ENCODE peak calls at places on chromosomes 2 and 18, in eight cellular contexts. C, X, D, V, W, Z, J and Y are unnamed samples.

GRCh38 chr2:64751286-64752260 is 97.9 kb upstream of the SERTAD2 start:
- DNase-seq in J (no peak), C (no peak), D (peak), Z (no peak), W (no peak), V (peak), X (no peak), Y (peak)

GRCh38 chr2:96169868-96170507 is 24.7 kb upstream of the DUSP2 start:
- DNase-seq in D (no peak), W (no peak), Z (no peak), C (no peak), X (no peak), V (no peak), J (no peak), Y (no peak)

GRCh38 chr2:201144101-201145051 is 28.4 kb downstream of the CFLAR start:
- DNase-seq in D (no peak), Z (no peak), V (no peak), W (no peak), X (no peak), C (no peak), J (no peak), Y (no peak)

GRCh38 chr18:64294967-64295366 is 146.1 kb upstream of the LINC00305 start:
- DNase-seq in V (no peak), D (no peak), J (no peak), Z (no peak), X (no peak), W (no peak), C (no peak), Y (no peak)

GRCh38 chr18:75112486-75113096 is 96.3 kb downstream of the PTGR3 start:
- DNase-seq in J (no peak), C (no peak), W (no peak), X (no peak), V (no peak), Z (no peak), D (no peak), Y (no peak)

GRCh38 chr2:47271054-47272000 is 116.2 kb upstream of the STPG4 start:
- DNase-seq in W (no peak), C (no peak), Z (no peak), V (no peak), X (no peak), D (no peak), J (no peak), Y (peak)

GRCh38 chr2:230441188-230441897 is 25.3 kb downstream of the SP100 start:
- DNase-seq in D (no peak), C (no peak), W (no peak), J (no peak), X (peak), V (no peak), Z (no peak), Y (peak)

GRCh38 chr2:114049826-114050225 is 159.9 kb downstream of the ACTR3 start:
- DNase-seq in V (no peak), C (no peak), Z (no peak), D (no peak), X (no peak), J (no peak), W (no peak), Y (no peak)

GRCh38 chr2:226601881-226602280 is 197.7 kb downstream of the IRS1 start:
- DNase-seq in C (no peak), V (no peak), J (no peak), X (no peak), Z (no peak), D (no peak), W (no peak), Y (no peak)

GRCh38 chr2:55743583-55743982 is 49.9 kb upstream of the PNPT1 start:
- DNase-seq in V (no peak), C (no peak), Z (no peak), W (peak), J (no peak), D (no peak), X (no peak), Y (no peak)

GRCh38 chr2:85753035-85753524 is 711 bp upstream of the ATOH8 start:
- DNase-seq in J (no peak), W (no peak), V (no peak), X (no peak), Z (no peak), C (no peak), D (no peak), Y (no peak)

GRCh38 chr18:59388180-59388579 is 29.1 kb upstream of the LMAN1 start:
- DNase-seq in Z (no peak), V (no peak), D (peak), J (no peak), X (no peak), W (no peak), C (no peak), Y (no peak)

GRCh38 chr2:120018549-120018948 is 5.7 kb downstream of the EPB41L5 start:
- DNase-seq in Z (no peak), C (no peak), V (no peak), W (no peak), J (no peak), D (no peak), X (no peak), Y (no peak)

GRCh38 chr2:28406276-28407096 is 13.8 kb downstream of the FOSL2 start:
- DNase-seq in W (no peak), V (no peak), Z (no peak), J (no peak), C (no peak), X (no peak), D (no peak), Y (peak)

GRCh38 chr2:317501-318424 is 29.9 kb upstream of the ALKAL2 start:
- DNase-seq in D (no peak), J (no peak), C (no peak), Z (no peak), V (no peak), W (peak), X (no peak), Y (no peak)

GRCh38 chr2:142824756-142825155 is 52.7 kb upstream of the KYNU start:
- DNase-seq in W (no peak), X (no peak), V (no peak), J (no peak), D (no peak), Z (no peak), C (no peak), Y (no peak)

GRCh38 chr2:8653485-8653884 is 28.4 kb upstream of the ID2 start:
- DNase-seq in D (no peak), V (no peak), J (no peak), C (no peak), W (no peak), Z (no peak), X (no peak), Y (no peak)

GRCh38 chr18:76232010-76232409 is 263.0 kb downstream of the ZNF516 start:
- DNase-seq in X (no peak), Z (no peak), J (no peak), D (no peak), C (no peak), W (no peak), V (no peak), Y (no peak)

GRCh38 chr2:196331143-196331542 is 159.8 kb upstream of the STK17B start:
- DNase-seq in X (no peak), C (no peak), V (no peak), Z (no peak), J (no peak), D (no peak), W (peak), Y (peak)

GRCh38 chr18:36786686-36787085 is 42.1 kb downstream of the TPGS2 start:
- DNase-seq in D (no peak), V (peak), J (no peak), W (peak), X (no peak), Z (no peak), C (no peak), Y (no peak)

GRCh38 chr18:23300211-23300887 is 152.7 kb upstream of the RIOK3 start:
- DNase-seq in J (no peak), D (no peak), X (no peak), W (no peak), C (no peak), Z (no peak), V (no peak), Y (no peak)

GRCh38 chr2:172242968-172243367 is 140.3 kb upstream of the DLX2 start:
- DNase-seq in X (no peak), J (no peak), C (no peak), W (no peak), Z (no peak), V (no peak), D (no peak), Y (peak)

GRCh38 chr2:65436825-65437221 is 4.4 kb upstream of the SPRED2 start:
- DNase-seq in C (no peak), V (no peak), W (no peak), Z (no peak), D (no peak), X (no peak), J (no peak), Y (no peak)

GRCh38 chr2:126496493-126496892 is 159.5 kb upstream of the GYPC start:
- DNase-seq in W (no peak), J (no peak), V (no peak), X (no peak), Z (no peak), D (no peak), C (no peak), Y (no peak)

GRCh38 chr2:15553519-15553918 is 7.6 kb downstream of the NBAS start:
- DNase-seq in X (no peak), J (no peak), D (no peak), V (no peak), W (no peak), Z (no peak), C (no peak), Y (no peak)

GRCh38 chr2:95206086-95206485 is 1.2 kb upstream of the ZNF892 start:
- DNase-seq in Z (no peak), C (no peak), D (no peak), J (no peak), W (no peak), V (no peak), X (no peak), Y (no peak)

GRCh38 chr2:18412980-18413793 is 147.3 kb downstream of the RDH14 start:
- DNase-seq in X (no peak), D (no peak), C (no peak), Z (no peak), W (no peak), J (no peak), V (no peak), Y (peak)